ENCODE peak calls at places on chromosomes 6 and 20, in four cellular contexts. J is suprapubic skin; O is stimulated activated CD4-positive, alpha-beta T cell treated with anti-CD3 and anti-CD28 coated beads, TNF-alpha, amount 100 ng/mL, for 24 hours; B is AML-193. E is an unnamed sample.
A peak's percentile ranks its signal among the peaks of the same experiment; 100 is the strongest.

GRCh38 chr6:16723833-16724232 is 37.4 kb downstream of the ATXN1 start:
- DNase-seq in J (no peak), O (no peak), B (no peak), E (no peak)

GRCh38 chr6:6319947-6320811 is at the start of gene F13A1:
- DNase-seq in J (peak; percentile 71), O (no peak), B (peak; percentile 89), E (no peak)

GRCh38 chr20:32362924-32363364 is 4.8 kb downstream of the ASXL1 start:
- DNase-seq in J (no peak), O (no peak), B (no peak), E (no peak)

GRCh38 chr6:77466055-77467028 is 3.1 kb upstream of the HTR1B start:
- DNase-seq in J (no peak), O (peak; percentile 14), B (no peak), E (no peak)

GRCh38 chr6:56318851-56319250 is 71.5 kb upstream of the COL21A1 start:
- DNase-seq in J (no peak), O (no peak), B (no peak), E (no peak)

GRCh38 chr6:153031335-153031955 is 28.9 kb upstream of the MTRF1L start:
- DNase-seq in J (no peak), O (no peak), B (no peak), E (no peak)

GRCh38 chr20:53735536-53736050 is 142.0 kb upstream of the ZNF217 start:
- DNase-seq in J (no peak), O (no peak), B (peak; percentile 47), E (no peak)

GRCh38 chr6:41430875-41431274 is 95.5 kb downstream of the NCR2 start:
- DNase-seq in J (no peak), O (no peak), B (no peak), E (no peak)